ENCODE peak calls at places on chromosomes 11 and 22, in five cellular contexts. G is right atrium auricular region, L is ovary, V is brain microvascular endothelial cell, T is upper lobe of right lung. Q is an unnamed sample.

GRCh38 chr11:100545970-100546369 is 141.1 kb upstream of the ARHGAP42 start:
- DNase-seq in L (no peak), G (no peak), T (no peak), V (no peak), Q (no peak)

GRCh38 chr11:8809185-8809584 is 101.8 kb upstream of the AKIP1 start:
- DNase-seq in G (no peak), L (no peak), T (no peak), V (no peak), Q (no peak)

GRCh38 chr11:117830072-117830471 is 5.5 kb upstream of the FXYD2 start:
- DNase-seq in G (no peak), V (no peak), L (peak; percentile 14), T (no peak), Q (no peak)

GRCh38 chr11:65588199-65589054 is 7.2 kb downstream of the KCNK7 start:
- DNase-seq in G (no peak), L (peak; percentile 40), T (peak; percentile 79), V (no peak), Q (no peak)

GRCh38 chr22:41699264-41700104 is at the start of gene MEI1:
- DNase-seq in V (peak; percentile 38), T (peak; percentile 93), L (peak; percentile 86), G (peak; percentile 73), Q (peak; percentile 30)

GRCh38 chr11:37277896-37278465 is 679.9 kb upstream of the RAG2 start:
- DNase-seq in G (no peak), L (no peak), V (no peak), T (no peak), Q (no peak)

GRCh38 chr11:8224161-8224591 is 39.5 kb downstream of the LMO1 start:
- DNase-seq in L (no peak), G (no peak), V (no peak), T (no peak), Q (no peak)

GRCh38 chr11:13972033-13972910 is 9.7 kb downstream of the SPON1 start:
- DNase-seq in L (no peak), T (no peak), V (no peak), G (no peak), Q (no peak)

GRCh38 chr11:102007567-102008437 is 39.4 kb upstream of the CFAP300 start:
- DNase-seq in L (no peak), T (no peak), V (no peak), G (no peak), Q (peak; percentile 4)

GRCh38 chr11:75499423-75500305 is 26.1 kb downstream of the GDPD5 start:
- DNase-seq in T (no peak), V (peak; percentile 84), L (peak; percentile 48), G (peak; percentile 84), Q (peak; percentile 86)

GRCh38 chr11:129324533-129325175 is 51.0 kb upstream of the BARX2 start:
- DNase-seq in V (no peak), L (no peak), T (no peak), G (peak; percentile 65), Q (no peak)

GRCh38 chr11:83004855-83005556 is 66.7 kb downstream of the RAB30 start:
- DNase-seq in G (no peak), L (no peak), V (no peak), T (no peak), Q (no peak)

GRCh38 chr11:61717286-61718033 is 35.0 kb upstream of the MYRF start:
- DNase-seq in L (no peak), T (no peak), G (no peak), V (no peak), Q (no peak)
- H3K4me3 ChIP-seq in L (no peak overlapping the region), T (no peak overlapping the region), G (no peak overlapping the region), V (no peak overlapping the region), Q (no peak overlapping the region)

DNA sequence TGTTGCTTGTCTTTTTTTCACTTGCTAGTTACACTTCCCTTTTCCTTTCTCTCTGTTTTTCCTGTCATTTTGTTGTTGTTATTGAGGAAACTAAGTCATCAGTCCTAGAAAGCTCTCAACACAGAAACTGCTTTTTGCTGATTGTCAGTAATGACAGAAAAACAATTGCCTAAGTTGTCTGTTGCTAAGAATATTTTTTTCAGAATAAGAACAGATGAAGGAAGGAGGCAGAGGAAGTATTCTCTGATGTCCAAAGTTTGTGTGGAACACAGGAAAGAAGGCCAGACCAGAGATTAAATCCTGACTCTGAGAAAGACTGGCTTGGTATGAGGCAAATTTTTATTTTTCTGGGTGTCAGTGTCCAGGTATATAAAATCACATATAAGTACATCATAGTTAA is 163.2 kb downstream of the CASP12 start:
- DNase-seq in V (no peak), L (no peak), G (no peak), T (no peak), Q (no peak)
- TF ChIP-seq CTCF in V (no peak), L (no peak), G (no peak), T (no peak), Q (no peak)

DNA sequence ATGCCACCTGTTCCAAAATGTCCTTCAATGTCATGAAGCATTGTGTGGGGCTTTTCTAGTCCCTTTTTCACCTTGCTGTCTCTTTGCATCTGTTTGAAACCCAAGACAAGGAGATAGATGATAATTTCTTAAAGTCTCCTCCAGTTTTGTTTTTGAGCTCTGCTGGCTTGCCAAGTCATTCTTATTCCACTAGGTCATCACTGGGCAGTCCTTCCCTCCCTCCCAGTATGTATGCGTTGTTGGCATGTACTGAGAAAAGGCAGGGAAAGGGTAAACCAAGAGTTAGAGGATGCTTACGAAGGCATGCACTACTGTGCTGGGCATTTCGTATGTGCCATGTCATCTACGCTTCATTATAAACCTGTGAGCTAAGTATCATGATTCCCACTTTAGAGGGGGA is 78.6 kb downstream of the PARVA start:
- DNase-seq in L (no peak), G (no peak), T (no peak), V (peak; percentile 49), Q (peak; percentile 67)
- H3K27ac ChIP-seq in L (no peak overlapping the region), G (no peak overlapping the region), T (no peak overlapping the region), V (no peak overlapping the region), Q (peak overlapping the region; percentile 69)

GRCh38 chr11:76667271-76667818 is 3.2 kb downstream of the LRRC32 start:
- DNase-seq in T (peak; percentile 27), G (no peak), L (no peak), V (no peak), Q (no peak)
- H3K4me3 ChIP-seq in T (peak overlapping the region; percentile 44), G (peak overlapping the region; percentile 49), L (no peak overlapping the region), V (no peak overlapping the region), Q (no peak overlapping the region)

DNA sequence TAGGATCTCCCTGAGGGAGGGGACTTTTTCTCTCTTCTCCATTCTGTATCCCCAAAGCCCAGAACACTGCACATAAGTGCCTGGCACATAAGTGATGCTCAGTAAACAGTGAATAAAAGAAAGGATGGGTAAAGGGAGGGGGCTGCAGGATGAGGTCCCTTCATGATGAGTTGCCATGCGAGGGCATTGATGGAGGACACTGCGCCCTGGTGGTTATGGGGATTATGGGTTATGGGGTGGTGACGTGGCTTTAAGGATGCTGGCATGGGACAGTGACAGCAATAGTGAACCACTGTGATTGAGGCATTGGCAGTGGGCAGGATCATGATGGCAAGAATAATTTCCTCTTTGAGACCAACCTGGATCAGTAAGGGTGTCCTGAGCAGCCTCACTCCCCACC is 43.9 kb upstream of the LRRC32 start:
- DNase-seq in T (no peak), V (no peak), L (no peak), G (no peak), Q (no peak)
- TF ChIP-seq CTCF in T (no peak), V (no peak), L (no peak), G (no peak), Q (no peak)

DNA sequence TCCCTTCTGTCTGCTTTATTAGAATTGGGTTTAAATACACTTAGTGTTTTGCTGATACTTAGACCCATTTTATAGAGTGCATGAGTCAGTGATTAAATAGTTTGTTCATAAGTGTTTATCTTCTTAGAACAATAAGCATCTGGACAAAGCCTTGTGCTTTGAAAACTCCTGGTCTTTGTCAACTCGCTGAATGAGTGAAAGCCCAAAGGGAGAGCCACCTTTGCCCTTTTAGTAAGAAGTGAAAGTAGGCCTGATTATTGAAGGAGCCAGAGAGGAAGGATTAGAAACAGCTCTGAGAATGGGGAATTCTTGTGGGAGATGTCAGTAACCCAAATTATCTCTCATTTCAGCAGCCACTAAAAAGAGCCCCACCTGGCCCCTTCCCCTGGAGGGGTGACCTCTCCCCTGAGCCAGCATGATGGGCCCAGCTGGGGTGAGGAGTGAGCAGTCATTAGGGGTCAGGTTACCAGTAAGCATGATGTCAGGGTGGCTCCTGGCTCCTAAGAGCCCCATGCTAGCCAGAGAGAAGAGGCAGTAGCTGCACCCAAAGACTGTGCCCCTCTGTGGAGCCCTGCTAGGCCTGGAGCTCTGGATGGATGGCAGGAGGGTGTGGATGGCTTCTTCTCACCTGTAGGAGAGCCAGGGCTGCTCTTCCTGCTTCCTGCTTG is 125.1 kb upstream of the E2F8 start:
- DNase-seq in V (no peak), T (no peak), L (no peak), G (no peak), Q (no peak)
- H3K27ac ChIP-seq in V (no peak overlapping the region), T (peak overlapping the region; percentile 3), L (no peak overlapping the region), G (peak overlapping the region; percentile 51), Q (no peak overlapping the region)

GRCh38 chr11:60923326-60923725 is 934 bp upstream of the TMEM132A start:
- DNase-seq in T (no peak), V (no peak), G (no peak), L (no peak), Q (no peak)

GRCh38 chr11:60924110-60924905 is at the start of gene TMEM132A:
- DNase-seq in V (peak; percentile 62), T (peak; percentile 81), L (peak; percentile 74), G (no peak), Q (no peak)

GRCh38 chr11:60922906-60923305 is 1.4 kb upstream of the TMEM132A start:
- DNase-seq in L (no peak), V (no peak), G (no peak), T (no peak), Q (no peak)

GRCh38 chr11:60924906-60925684 is 835 bp downstream of the TMEM132A start:
- DNase-seq in T (no peak), L (no peak), G (no peak), V (no peak), Q (no peak)

DNA sequence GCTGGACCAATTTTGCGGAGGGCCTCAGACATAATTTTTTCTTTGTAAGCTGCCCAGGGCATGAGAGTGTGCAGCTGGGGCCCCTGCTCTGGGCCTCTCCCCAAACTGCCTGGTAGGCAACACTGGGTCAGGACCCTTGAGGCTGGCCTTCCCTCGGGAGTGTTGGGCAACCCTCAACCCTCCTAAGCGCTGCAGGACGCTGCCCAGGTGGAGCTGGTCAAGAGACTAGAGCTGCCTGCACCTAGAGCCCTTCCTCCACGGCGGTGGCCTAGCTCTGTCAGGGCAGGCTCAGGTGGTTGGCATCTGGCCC is 505 bp upstream of the TMEM132A start:
- DNase-seq in G (no peak), T (no peak), L (no peak), V (no peak), Q (no peak)
- H3K4me3 ChIP-seq in G (peak overlapping the region; percentile 54), T (peak overlapping the region; percentile 61), L (no peak overlapping the region), V (no peak overlapping the region), Q (peak overlapping the region; percentile 79)

DNA sequence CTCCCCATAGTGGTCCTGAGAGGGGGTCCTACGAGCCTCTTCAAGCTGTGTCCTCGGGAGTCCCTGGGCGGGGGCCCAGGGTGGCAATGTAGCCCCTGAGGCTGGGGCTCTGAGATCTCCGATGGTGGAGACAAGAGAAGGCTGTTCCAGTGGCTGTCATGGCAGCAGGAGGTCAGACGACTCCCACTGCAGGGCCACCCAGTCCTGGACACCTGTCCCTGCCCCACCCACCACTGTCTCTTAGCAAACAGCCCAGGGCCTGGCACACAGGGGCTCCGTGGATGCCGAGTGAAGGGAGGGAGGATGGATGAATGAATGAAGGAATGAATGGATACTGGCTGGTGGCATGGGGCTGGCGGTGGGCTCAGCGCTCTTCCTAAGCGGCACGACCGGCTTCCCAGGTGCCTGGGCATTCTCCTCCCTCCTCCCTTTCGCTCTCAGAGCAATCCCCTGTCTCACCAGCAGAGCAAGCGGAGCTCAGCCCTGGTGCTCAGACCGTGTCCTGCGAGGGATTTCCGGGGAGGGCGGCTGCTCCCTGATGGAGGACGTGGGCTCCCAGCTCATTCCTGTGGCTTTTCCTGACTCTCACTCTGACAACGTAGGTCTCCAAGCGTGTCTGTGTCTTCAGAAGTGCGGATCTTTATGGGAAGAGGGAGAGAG is 1272.7 kb downstream of the BRD1 start:
- DNase-seq in G (no peak), V (no peak), T (no peak), L (no peak), Q (no peak)
- TF ChIP-seq CTCF in G (no peak), V (no peak), T (no peak), L (no peak), Q (no peak)

GRCh38 chr11:47510231-47510630 is 42.7 kb downstream of the CELF1 start:
- DNase-seq in L (no peak), G (no peak), T (no peak), V (peak; percentile 39), Q (no peak)
- H3K27ac ChIP-seq in L (no peak overlapping the region), G (no peak overlapping the region), T (no peak overlapping the region), V (peak overlapping the region; percentile 41), Q (no peak overlapping the region)

Q was measured in AG04450.